ENCODE peak calls at places on chromosome 3, in seven cellular contexts. S, M, U, Y, V, R and T are unnamed samples.

GRCh38 chr3:31356941-31357340 is 175.8 kb upstream of the STT3B start:
- DNase-seq in S (no peak), M (no peak), U (peak), Y (no peak), V (no peak), R (no peak), T (no peak)

GRCh38 chr3:53412953-53413352 is 65.6 kb upstream of the DCP1A start:
- DNase-seq in S (no peak), M (no peak), U (no peak), Y (no peak), V (no peak), R (no peak), T (no peak)

GRCh38 chr3:107431298-107432012 is 54.2 kb downstream of the CCDC54 start:
- DNase-seq in S (peak), M (no peak), U (peak), Y (peak), V (peak), R (peak), T (peak)

GRCh38 chr3:121274411-121274810 is 271.4 kb downstream of the POLQ start:
- DNase-seq in S (no peak), M (no peak), U (no peak), Y (no peak), V (no peak), R (no peak), T (no peak)

GRCh38 chr3:171970301-171970788 is 69.0 kb upstream of the FNDC3B start:
- DNase-seq in S (no peak), M (no peak), U (no peak), Y (no peak), V (no peak), R (no peak), T (no peak)

GRCh38 chr3:45010718-45011355 is 15.3 kb upstream of the CLEC3B start:
- DNase-seq in S (no peak), M (peak), U (no peak), Y (no peak), V (no peak), R (no peak), T (no peak)

GRCh38 chr3:78734048-78734637 is 1033.7 kb downstream of the ROBO1 start:
- DNase-seq in S (no peak), M (peak), U (no peak), Y (no peak), V (no peak), R (no peak), T (no peak)

GRCh38 chr3:147941984-147942383 is 532.8 kb downstream of the ZIC1 start:
- DNase-seq in S (no peak), M (no peak), U (no peak), Y (no peak), V (no peak), R (no peak), T (no peak)

GRCh38 chr3:112531358-112531781 is 30.4 kb downstream of the ATG3 start:
- DNase-seq in S (no peak), M (peak), U (no peak), Y (no peak), V (no peak), R (peak), T (no peak)

GRCh38 chr3:27740854-27741253 is 18.7 kb upstream of the EOMES start:
- DNase-seq in S (no peak), M (no peak), U (no peak), Y (no peak), V (no peak), R (no peak), T (no peak)

GRCh38 chr3:188916934-188917391 is 254.8 kb upstream of the TPRG1 start:
- DNase-seq in S (no peak), M (no peak), U (no peak), Y (no peak), V (no peak), R (no peak), T (no peak)

GRCh38 chr3:45644063-45644462 is 45.1 kb upstream of the SACM1L start:
- DNase-seq in S (no peak), M (peak), U (no peak), Y (no peak), V (no peak), R (no peak), T (no peak)

GRCh38 chr3:72254483-72254882 is 469.5 kb upstream of the PROK2 start:
- DNase-seq in S (no peak), M (no peak), U (no peak), Y (no peak), V (no peak), R (no peak), T (no peak)

GRCh38 chr3:36843065-36844051 is 79.0 kb upstream of the DCLK3 start:
- DNase-seq in S (no peak), M (no peak), U (no peak), Y (no peak), V (peak), R (peak), T (no peak)

GRCh38 chr3:112633757-112634156 is 7.2 kb downstream of the CCDC80 start:
- DNase-seq in S (no peak), M (no peak), U (no peak), Y (no peak), V (no peak), R (no peak), T (no peak)

GRCh38 chr3:179840985-179841384 is 188.1 kb downstream of the USP13 start:
- DNase-seq in S (no peak), M (no peak), U (no peak), Y (no peak), V (peak), R (no peak), T (no peak)

GRCh38 chr3:67947808-67948508 is 293.5 kb upstream of the SUCLG2 start:
- DNase-seq in S (no peak), M (no peak), U (no peak), Y (no peak), V (peak), R (no peak), T (no peak)

GRCh38 chr3:174498638-174499037 is 360.5 kb upstream of the NAALADL2 start:
- DNase-seq in S (no peak), M (no peak), U (no peak), Y (no peak), V (no peak), R (no peak), T (no peak)

GRCh38 chr3:190205739-190206138 is 85.0 kb upstream of the P3H2 start:
- DNase-seq in S (no peak), M (peak), U (no peak), Y (no peak), V (no peak), R (peak), T (no peak)

GRCh38 chr3:11734-12133 is 184.8 kb upstream of the CHL1 start:
- DNase-seq in S (no peak), M (no peak), U (no peak), Y (no peak), V (no peak), R (no peak), T (no peak)

GRCh38 chr3:64888165-64888564 is 200.4 kb upstream of the ADAMTS9 start:
- DNase-seq in S (no peak), M (no peak), U (no peak), Y (no peak), V (no peak), R (no peak), T (no peak)

GRCh38 chr3:31370093-31370666 is 162.5 kb upstream of the STT3B start:
- DNase-seq in S (no peak), M (no peak), U (no peak), Y (no peak), V (no peak), R (no peak), T (no peak)

GRCh38 chr3:100149130-100149529 is 34.8 kb upstream of the FILIP1L start:
- DNase-seq in S (no peak), M (no peak), U (no peak), Y (no peak), V (peak), R (no peak), T (no peak)